ENCODE peak calls at places on chromosomes 3 and 15, in four cellular contexts. W is nephron progenitor cell, X is kidney, M is uterus. Q is an unnamed sample.

GRCh38 chr15:60905587-60905986 is 323.5 kb downstream of the RORA start:
- DNase-seq in W (no peak), M (no peak), X (no peak), Q (no peak)

GRCh38 chr3:105904251-105904650 is 35.4 kb upstream of the CBLB start:
- DNase-seq in X (no peak), W (no peak), M (no peak), Q (no peak)

GRCh38 chr3:38317186-38317759 is 29.3 kb upstream of the XYLB start:
- DNase-seq in W (no peak), X (no peak), M (no peak), Q (no peak)

GRCh38 chr15:93043621-93044300 is 45.2 kb downstream of the RGMA start:
- DNase-seq in W (no peak), X (peak), M (no peak), Q (no peak)

GRCh38 chr3:139608924-139609323 is 68.8 kb downstream of the NMNAT3 start:
- DNase-seq in X (no peak), W (no peak), M (no peak), Q (no peak)

GRCh38 chr3:127959041-127959440 is 44.0 kb downstream of the KBTBD12 start:
- DNase-seq in M (no peak), W (no peak), X (no peak), Q (no peak)

GRCh38 chr15:25481208-25481862 is 42.5 kb upstream of the UBE3A start:
- DNase-seq in W (peak), X (no peak), M (no peak), Q (no peak)

GRCh38 chr15:78479650-78480049 is 27.7 kb upstream of the HYKK start:
- DNase-seq in W (no peak), X (no peak), M (no peak), Q (no peak)

GRCh38 chr15:75203908-75204263 is 2.2 kb downstream of the C15orf39 start:
- DNase-seq in X (no peak), M (no peak), W (no peak), Q (no peak)

GRCh38 chr3:183619624-183620274 is 15.7 kb upstream of the KLHL24 start:
- DNase-seq in M (no peak), X (no peak), W (no peak), Q (no peak)

DNA sequence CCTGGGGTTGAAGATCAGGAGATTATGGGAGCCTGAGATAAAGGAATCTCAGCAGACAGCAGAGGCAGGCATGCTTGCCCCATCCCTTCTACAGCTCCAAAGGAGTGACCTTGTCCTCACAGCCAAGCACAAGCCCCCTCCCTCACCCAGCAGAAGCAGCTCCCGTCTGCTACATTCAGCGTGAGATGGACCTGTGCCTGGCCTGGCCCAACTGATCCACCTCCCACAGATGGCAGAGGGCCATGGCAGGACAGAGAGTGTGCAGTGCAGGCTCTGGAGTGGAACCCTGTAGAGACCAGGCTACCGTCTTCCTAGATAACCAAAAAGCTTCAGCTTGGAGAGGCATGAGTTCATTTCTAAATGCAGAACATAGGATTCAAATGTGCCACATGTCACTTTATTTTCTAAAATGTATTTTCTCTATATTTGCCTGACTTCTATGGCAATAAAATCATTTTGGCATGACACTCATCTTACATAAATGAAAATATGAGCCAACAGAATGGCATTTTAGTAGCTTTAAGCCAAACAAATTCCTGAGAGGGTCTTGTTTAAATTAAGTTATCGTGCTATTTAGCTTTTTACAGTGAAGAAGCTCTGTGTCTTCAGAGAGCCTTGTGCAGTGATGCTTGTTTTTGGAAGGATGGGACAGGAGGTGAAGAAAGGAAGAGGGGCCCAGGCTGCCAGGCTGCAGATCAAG is 43.7 kb downstream of the SLC12A8 start:
- DNase-seq in W (no peak), M (no peak), X (no peak), Q (no peak)
- TF ChIP-seq CTCF in W (no peak), M (no peak), X (no peak), Q (no peak)

DNA sequence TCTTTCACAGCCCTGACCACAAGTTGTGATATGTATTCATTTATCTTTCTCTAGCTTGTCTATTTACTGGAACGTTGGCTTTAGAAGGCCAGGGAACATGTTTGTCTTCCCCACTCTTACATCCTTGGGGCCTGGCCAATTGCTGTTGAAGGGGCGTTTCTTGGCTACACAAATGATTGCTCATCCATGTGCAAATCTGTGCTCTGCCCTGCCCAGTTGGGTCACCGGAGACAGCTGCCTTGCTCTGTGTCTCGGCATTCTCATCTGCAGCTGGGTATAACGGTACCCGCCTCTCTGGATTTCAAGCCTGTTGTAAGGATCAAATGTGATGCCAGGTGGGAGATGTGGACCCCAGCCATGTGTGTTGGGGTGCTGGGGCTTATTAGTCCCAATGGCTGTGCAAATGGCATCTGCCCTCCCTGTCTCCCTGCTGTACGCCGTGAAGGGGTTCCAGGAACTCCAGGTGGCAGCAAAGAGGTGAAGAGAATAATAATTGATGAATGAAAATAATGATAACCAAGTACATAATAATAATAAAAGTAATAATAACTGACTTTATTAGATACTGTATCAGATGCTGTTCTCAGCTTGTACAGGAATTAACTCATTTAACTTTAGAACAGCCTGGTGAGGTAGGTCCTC is 24.1 kb upstream of the TLE3 start:
- DNase-seq in X (peak), W (no peak), M (peak), Q (peak)
- TF ChIP-seq CTCF in X (no peak), W (no peak), M (no peak), Q (no peak)

GRCh38 chr3:31174055-31174454 is 279.6 kb upstream of the GADL1 start:
- DNase-seq in X (no peak), W (no peak), M (no peak), Q (no peak)
- TF ChIP-seq CTCF in X (no peak), W (no peak), M (no peak), Q (no peak)

GRCh38 chr3:131047582-131047981 is 20.9 kb downstream of the NEK11 start:
- DNase-seq in M (no peak), W (no peak), X (no peak), Q (no peak)
- TF ChIP-seq CTCF in M (no peak), W (no peak), X (no peak), Q (no peak)

Q was measured in left ventricle myocardium inferior.